ENCODE peak calls at places on chromosomes 5 and 9, in ten cellular contexts. M is neural progenitor cell, T is body of pancreas, U is ovary, F is cardiac muscle cell, J is endothelial cell of umbilical vein, H is MM.1S, Y is SK-N-SH, O is heart left ventricle, X is breast epithelium. C is an unnamed sample. For H3K36me3, the result is how much of the 10 kb centered on the place peaks cover.

GRCh38 chr9:76687861-76688374 is 76.3 kb upstream of the PCA3 start:
- DNase-seq in U (no peak), F (no peak), H (no peak), X (no peak), O (no peak), J (peak), Y (no peak), T (no peak), M (no peak), C (no peak)

GRCh38 chr5:177426566-177427210 is at the start of gene GRK6:
- DNase-seq in M (no peak), T (peak), X (no peak), F (no peak), Y (peak), J (no peak), U (peak), O (peak), H (peak), C (peak)

GRCh38 chr9:38358390-38359296 is 33.9 kb upstream of the ALDH1B1 start:
- DNase-seq in F (no peak), J (no peak), T (peak), O (no peak), U (no peak), H (no peak), X (no peak), Y (no peak), M (no peak), C (no peak)

GRCh38 chr5:140823475-140823874 is 2.1 kb downstream of the PCDHA5 start:
- DNase-seq in T (no peak), Y (no peak), X (no peak), F (no peak), U (no peak), M (no peak), J (no peak), O (no peak), H (no peak), C (no peak)

GRCh38 chr5:123116063-123116462 is 27.0 kb downstream of the PRDM6 start:
- DNase-seq in J (no peak), Y (no peak), T (no peak), X (no peak), M (no peak), U (no peak), H (no peak), F (no peak), O (no peak), C (no peak)

GRCh38 chr5:147101654-147102053 is 133.2 kb upstream of the STK32A start:
- DNase-seq in M (no peak), H (no peak), F (no peak), U (no peak), O (no peak), X (no peak), J (no peak), Y (no peak), T (no peak), C (no peak)

GRCh38 chr9:134593286-134593685 is 48.3 kb upstream of the COL5A1 start:
- DNase-seq in M (no peak), J (no peak), T (no peak), U (no peak), Y (no peak), O (no peak), X (no peak), H (no peak), F (no peak), C (no peak)

GRCh38 chr9:127825319-127826051 is 22.8 kb downstream of the FPGS start:
- DNase-seq in O (peak), H (no peak), X (no peak), T (peak), M (peak), U (peak), J (no peak), F (peak), Y (peak), C (peak)

GRCh38 chr5:54803381-54804025 is 181.9 kb downstream of the ESM1 start:
- DNase-seq in F (no peak), H (no peak), U (no peak), O (no peak), M (peak), Y (no peak), T (no peak), X (no peak), J (no peak), C (no peak)

GRCh38 chr5:75566710-75567309 is 44.4 kb upstream of the ANKDD1B start:
- DNase-seq in H (peak), U (no peak), F (peak), X (no peak), Y (no peak), T (no peak), J (peak), O (no peak), M (no peak), C (no peak)

GRCh38 chr9:105243015-105243686 is 1.3 kb upstream of the SLC44A1 start:
- DNase-seq in J (peak), M (peak), U (no peak), T (no peak), F (no peak), H (peak), Y (peak), X (no peak), O (no peak), C (no peak)

GRCh38 chr5:79971156-79971555 is 19.9 kb downstream of the MTX3 start:
- DNase-seq in F (no peak), O (no peak), H (no peak), T (no peak), X (no peak), M (no peak), J (peak), U (no peak), Y (no peak), C (no peak)

GRCh38 chr5:11564716-11565115 is 339.5 kb downstream of the CTNND2 start:
- DNase-seq in H (no peak), M (peak), Y (no peak), J (no peak), O (no peak), F (no peak), X (no peak), T (no peak), U (no peak), C (no peak)

GRCh38 chr9:15531380-15531779 is 20.6 kb upstream of the PSIP1 start:
- DNase-seq in X (no peak), H (no peak), U (no peak), J (no peak), M (no peak), Y (no peak), O (no peak), F (no peak), T (no peak), C (no peak)

GRCh38 chr9:89372230-89372816 is 54.0 kb downstream of the SECISBP2 start:
- DNase-seq in J (no peak), F (no peak), T (no peak), O (no peak), M (peak), U (no peak), X (no peak), H (no peak), Y (no peak), C (no peak)

GRCh38 chr9:78031826-78032598 is 401 bp upstream of the GNAQ start:
- DNase-seq in X (peak), J (peak), F (peak), U (peak), Y (peak), H (peak), T (peak), M (peak), O (peak), C (peak)

GRCh38 chr9:108001219-108001618 is 511.6 kb upstream of the KLF4 start:
- DNase-seq in H (no peak), U (no peak), F (no peak), X (no peak), M (no peak), Y (no peak), T (no peak), O (no peak), J (peak), C (no peak)

GRCh38 chr9:72661401-72662135 is 140.2 kb downstream of the TMC1 start:
- DNase-seq in F (no peak), J (no peak), Y (no peak), M (no peak), O (no peak), X (no peak), T (no peak), U (no peak), H (no peak), C (no peak)

GRCh38 chr5:173671121-173671949 is 54.9 kb upstream of the BOD1 start:
- DNase-seq in J (no peak), U (no peak), H (no peak), M (no peak), X (peak), T (peak), Y (no peak), O (peak), F (no peak), C (peak)

GRCh38 chr5:168649306-168649705 is 70.1 kb upstream of the PANK3 start:
- DNase-seq in J (no peak), M (no peak), Y (no peak), F (no peak), X (no peak), T (no peak), H (no peak), U (no peak), O (no peak), C (no peak)

GRCh38 chr9:21153688-21154608 is 12.3 kb upstream of the IFNW1 start:
- DNase-seq in M (peak), X (no peak), O (no peak), T (no peak), U (no peak), H (peak), J (peak), F (peak), Y (peak), C (peak)

GRCh38 chr9:121566401-121567141 is 66.9 kb upstream of the GGTA1 start:
- DNase-seq in J (peak), H (no peak), X (no peak), U (peak), M (no peak), Y (peak), O (peak), T (no peak), F (no peak), C (no peak)

GRCh38 chr5:77140350-77140749 is 53.3 kb upstream of the ZBED3 start:
- DNase-seq in T (no peak), U (no peak), X (no peak), O (no peak), J (no peak), F (no peak), M (peak), H (no peak), Y (no peak), C (no peak)

GRCh38 chr9:12784461-12785250 is 9.8 kb downstream of the LURAP1L start:
- DNase-seq in U (no peak), M (no peak), J (peak), H (peak), F (no peak), O (no peak), Y (no peak), X (peak), T (peak), C (peak)

GRCh38 chr5:98793223-98793622 is 19.8 kb downstream of the RGMB start:
- DNase-seq in H (no peak), U (no peak), J (no peak), O (no peak), M (no peak), T (no peak), Y (no peak), X (no peak), F (no peak), C (no peak)

GRCh38 chr5:137566118-137566541 is 67.0 kb upstream of the SPOCK1 start:
- DNase-seq in F (no peak), H (no peak), T (no peak), M (no peak), O (no peak), Y (no peak), X (no peak), U (no peak), J (no peak), C (no peak)

GRCh38 chr5:8843766-8844165 is 702.1 kb downstream of the SEMA5A start:
- DNase-seq in O (no peak), Y (no peak), J (no peak), X (no peak), M (peak), H (no peak), U (no peak), T (no peak), F (no peak), C (no peak)

GRCh38 chr5:143470120-143470519 is 66.6 kb upstream of the NR3C1 start:
- DNase-seq in T (no peak), F (no peak), U (no peak), Y (no peak), O (no peak), H (no peak), J (no peak), M (no peak), X (no peak), C (no peak)

GRCh38 chr9:86183225-86183808 is 76.1 kb downstream of the C9orf153 start:
- DNase-seq in X (no peak), H (no peak), J (no peak), O (no peak), U (no peak), T (no peak), Y (no peak), M (no peak), F (no peak), C (no peak)

GRCh38 chr5:24065786-24066185 is 558.4 kb downstream of the PRDM9 start:
- DNase-seq in X (no peak), J (no peak), F (no peak), U (no peak), Y (no peak), H (no peak), M (no peak), T (no peak), O (no peak), C (no peak)

GRCh38 chr5:68475476-68475875 is 259.9 kb downstream of the PIK3R1 start:
- DNase-seq in F (no peak), J (no peak), U (no peak), T (no peak), H (no peak), Y (no peak), O (no peak), X (no peak), M (no peak), C (no peak)

GRCh38 chr9:127968717-127969383 is 11.9 kb downstream of the EEIG1 start:
- DNase-seq in H (no peak), O (peak), X (peak), U (peak), T (peak), M (no peak), J (no peak), F (no peak), Y (peak), C (no peak)

GRCh38 chr5:122880749-122881148 is 35.3 kb downstream of the SNX24 start:
- DNase-seq in X (no peak), H (no peak), U (no peak), T (no peak), O (no peak), F (peak), Y (peak), J (no peak), M (no peak), C (no peak)

GRCh38 chr5:62937661-62938558 is 359.3 kb downstream of the LRRC70 start:
- DNase-seq in X (no peak), J (peak), H (no peak), F (no peak), U (no peak), Y (no peak), O (no peak), T (no peak), M (no peak), C (no peak)

GRCh38 chr5:153965102-153965645 is 73.5 kb downstream of the FAM114A2 start:
- DNase-seq in O (no peak), M (peak), U (peak), T (peak), X (no peak), Y (peak), F (peak), H (peak), J (peak), C (no peak)

GRCh38 chr9:33263131-33263935 is 1.2 kb downstream of the BAG1 start:
- DNase-seq in H (peak), T (no peak), Y (peak), X (no peak), J (peak), F (peak), M (peak), U (peak), O (no peak), C (no peak)

GRCh38 chr9:33265211-33265885 is 499 bp downstream of the CHMP5 start:
- DNase-seq in F (no peak), T (no peak), O (no peak), X (no peak), Y (no peak), U (no peak), J (no peak), M (no peak), H (no peak), C (no peak)

GRCh38 chr9:33263936-33264472 is 504 bp downstream of the BAG1 start:
- DNase-seq in X (peak), Y (peak), J (no peak), T (no peak), F (peak), U (peak), O (peak), H (peak), M (no peak), C (peak)

GRCh38 chr9:33267368-33267767 is 2.5 kb downstream of the CHMP5 start:
- DNase-seq in H (no peak), O (no peak), U (no peak), T (no peak), J (no peak), F (no peak), X (no peak), Y (no peak), M (no peak), C (no peak)

DNA sequence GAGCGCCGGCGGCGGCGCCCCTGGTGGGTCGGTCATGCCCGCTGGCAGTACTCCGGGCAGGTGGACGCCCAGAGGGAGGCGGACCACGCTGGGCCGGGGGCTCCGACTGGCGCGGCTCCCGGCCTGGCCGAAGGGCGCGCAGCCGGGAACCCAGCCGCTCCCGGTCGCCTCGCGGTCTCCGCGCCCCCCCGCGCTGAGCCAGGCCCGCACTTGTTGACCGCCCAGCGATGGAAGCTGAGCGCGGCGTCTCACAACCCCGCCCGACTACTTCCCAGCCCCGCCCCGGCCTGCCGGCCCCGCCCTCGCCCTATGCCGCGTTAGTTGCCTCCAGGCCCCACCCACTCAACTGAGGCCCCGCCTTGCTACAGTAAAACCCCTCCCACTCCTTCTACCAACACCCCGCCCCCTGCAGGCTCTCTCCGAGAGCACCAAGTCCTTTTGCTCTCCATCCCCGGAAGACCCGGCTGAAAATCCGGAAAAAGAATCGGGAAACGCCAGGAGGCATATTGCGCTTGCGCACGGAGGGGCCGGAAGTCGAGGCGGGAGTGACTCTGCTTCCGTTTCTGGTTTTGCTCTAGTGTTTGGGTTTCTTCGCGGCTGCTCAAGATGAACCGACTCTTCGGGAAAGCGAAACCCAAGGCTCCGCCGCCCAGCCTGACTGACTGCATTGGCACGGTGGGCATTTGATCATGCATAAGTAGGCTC is at the start of the genes BAG1 and CHMP5:
- DNase-seq in H (peak), J (peak), F (peak), M (peak), U (peak), X (peak), O (peak), T (peak), Y (peak), C (peak)
- TF ChIP-seq CTCF in H (no peak), J (peak), F (peak), M (peak), U (peak), X (no peak), O (peak), T (peak), Y (peak), C (peak)

GRCh38 chr9:95096807-95097206 is 220.7 kb downstream of the FANCC start:
- DNase-seq in T (no peak), U (no peak), J (no peak), Y (no peak), O (no peak), M (no peak), F (no peak), H (no peak), X (no peak), C (peak)

GRCh38 chr9:95097279-95097678 is 220.2 kb downstream of the FANCC start:
- DNase-seq in Y (no peak), O (no peak), F (no peak), J (no peak), H (no peak), X (no peak), U (no peak), M (no peak), T (no peak), C (no peak)

GRCh38 chr9:95100071-95100627 is 217.4 kb downstream of the FANCC start:
- DNase-seq in M (no peak), T (no peak), U (no peak), F (no peak), Y (no peak), J (no peak), H (no peak), O (no peak), X (no peak), C (no peak)

GRCh38 chr9:95099321-95100070 is 218.0 kb downstream of the FANCC start:
- DNase-seq in T (no peak), O (no peak), X (no peak), F (no peak), H (no peak), M (no peak), Y (no peak), U (no peak), J (no peak), C (peak)

GRCh38 chr9:95098391-95098921 is 219.1 kb downstream of the FANCC start:
- DNase-seq in O (no peak), Y (no peak), T (no peak), F (peak), H (no peak), X (no peak), M (no peak), U (no peak), J (no peak), C (peak)
- H3K27ac ChIP-seq in O (no peak), Y (peak), T (no peak), F (peak), H (no peak), X (no peak), M (no peak), U (no peak), J (no peak), C (peak)

GRCh38 chr9:110143969-110144545 is 63.9 kb downstream of the C9orf152 start:
- DNase-seq in Y (no peak), J (no peak), H (peak), F (peak), X (no peak), O (no peak), U (no peak), T (no peak), M (no peak), C (no peak)

GRCh38 chr9:110142253-110142652 is 65.7 kb downstream of the C9orf152 start:
- DNase-seq in J (no peak), U (no peak), Y (no peak), M (no peak), T (no peak), F (no peak), H (no peak), X (no peak), O (no peak), C (no peak)

GRCh38 chr9:110140276-110140675 is 67.7 kb downstream of the C9orf152 start:
- DNase-seq in X (no peak), O (no peak), U (no peak), M (no peak), F (no peak), J (no peak), H (no peak), Y (no peak), T (no peak), C (no peak)

GRCh38 chr9:110142868-110143866 is 64.8 kb downstream of the C9orf152 start:
- DNase-seq in M (peak), F (peak), H (peak), J (peak), O (no peak), X (no peak), U (no peak), Y (peak), T (no peak), C (no peak)

GRCh38 chr9:110141118-110141797 is 66.7 kb downstream of the C9orf152 start:
- DNase-seq in X (no peak), T (peak), F (no peak), Y (no peak), U (peak), O (no peak), J (peak), M (no peak), H (no peak), C (no peak)
- H3K36me3 ChIP-seq in X (under half), T (under half), F (under half), Y (under half), U (under half), O (under half), J (under half), M (under half), H (under half), C (under half)

GRCh38 chr9:110197330-110198187 is 10.4 kb downstream of the C9orf152 start:
- DNase-seq in F (no peak), H (no peak), J (no peak), U (no peak), Y (no peak), X (no peak), T (no peak), O (no peak), M (no peak), C (no peak)
- TF ChIP-seq CTCF in F (peak), H (no peak), J (no peak), U (no peak), Y (peak), X (no peak), T (no peak), O (peak), M (peak), C (peak)

DNA sequence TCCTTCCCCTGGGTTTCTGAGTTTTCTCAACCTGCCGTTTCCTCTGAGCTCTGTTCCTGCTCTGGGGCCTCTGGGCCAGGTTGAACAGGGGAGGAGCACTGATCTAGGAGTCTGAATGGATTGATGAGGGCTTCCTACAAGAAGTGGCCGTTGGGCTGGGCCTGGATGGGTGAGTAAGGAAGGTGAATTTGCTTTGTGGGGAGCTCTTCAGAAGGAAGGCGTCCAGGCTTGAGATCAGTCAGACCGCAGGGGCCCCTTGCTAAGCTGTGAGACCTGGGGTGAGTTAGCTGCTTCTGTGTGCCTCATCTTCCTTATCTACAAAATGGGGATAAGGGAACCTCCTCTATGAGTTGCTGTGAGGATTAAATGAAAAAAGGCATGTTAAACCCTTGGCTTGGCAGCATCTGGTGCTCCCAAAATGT is 1.1 kb upstream of the SYNPO start:
- DNase-seq in X (no peak), J (peak), T (no peak), H (no peak), O (no peak), Y (no peak), F (no peak), U (no peak), M (no peak), C (no peak)
- H3K27ac ChIP-seq in X (peak), J (peak), T (peak), H (no peak), O (peak), Y (peak), F (no peak), U (peak), M (no peak), C (peak)